ENCODE peak calls at places on chromosomes 6 and 20, in five cellular contexts. W, I, D, V and X are unnamed samples.

GRCh38 chr6:148967546-148967945 is 220.7 kb downstream of the UST start:
- DNase-seq in W (no peak), I (no peak), D (no peak), V (no peak), X (no peak)

GRCh38 chr6:31870385-31870921 is 7.8 kb upstream of the NEU1 start:
- DNase-seq in W (no peak), I (no peak), D (no peak), V (no peak), X (no peak)

GRCh38 chr6:144613859-144614258 is 328.7 kb downstream of the UTRN start:
- DNase-seq in W (no peak), I (no peak), D (no peak), V (no peak), X (no peak)

GRCh38 chr6:87628424-87628823 is 38.5 kb downstream of the ORC3 start:
- DNase-seq in W (no peak), I (no peak), D (no peak), V (no peak), X (no peak)

GRCh38 chr20:21182832-21183563 is 57.1 kb downstream of the KIZ start:
- DNase-seq in W (no peak), I (no peak), D (no peak), V (no peak), X (no peak)

GRCh38 chr6:149940673-149940984 is 1.2 kb upstream of the ULBP2 start:
- DNase-seq in W (no peak), I (no peak), D (no peak), V (no peak), X (no peak)

GRCh38 chr20:24100370-24101011 is 111.9 kb upstream of the GGTLC1 start:
- DNase-seq in W (no peak), I (peak; percentile 61), D (no peak), V (no peak), X (no peak)

GRCh38 chr6:83463886-83464285 is 33.0 kb upstream of the ME1 start:
- DNase-seq in W (no peak), I (no peak), D (no peak), V (no peak), X (no peak)

GRCh38 chr6:167426074-167426473 is 101.2 kb downstream of the TTLL2 start:
- DNase-seq in W (no peak), I (no peak), D (no peak), V (no peak), X (no peak)

GRCh38 chr6:83193747-83194582 is 808 bp downstream of the RWDD2A start:
- DNase-seq in W (peak; percentile 10), I (peak; percentile 63), D (no peak), V (peak; percentile 13), X (peak; percentile 19)

GRCh38 chr20:23419995-23420901 is 1.0 kb downstream of the NAPB start:
- DNase-seq in W (no peak), I (peak; percentile 73), D (no peak), V (peak; percentile 28), X (peak; percentile 41)

GRCh38 chr20:38113401-38114325 is 51.4 kb downstream of the TGM2 start:
- DNase-seq in W (peak; percentile 87), I (peak; percentile 27), D (no peak), V (no peak), X (no peak)

GRCh38 chr20:1338801-1339200 is 9.9 kb upstream of the SDCBP2 start:
- DNase-seq in W (no peak), I (no peak), D (no peak), V (no peak), X (no peak)

GRCh38 chr6:35152067-35152707 is 11.0 kb upstream of the TCP11 start:
- DNase-seq in W (no peak), I (no peak), D (no peak), V (no peak), X (no peak)

GRCh38 chr6:128421788-128422187 is 98.6 kb downstream of the PTPRK start:
- DNase-seq in W (no peak), I (no peak), D (no peak), V (no peak), X (no peak)

GRCh38 chr6:81293896-81294295 is 458.6 kb downstream of the TENT5A start:
- DNase-seq in W (no peak), I (no peak), D (no peak), V (no peak), X (no peak)

GRCh38 chr6:31770860-31771259 is 6.3 kb downstream of the VWA7 start:
- DNase-seq in W (no peak), I (no peak), D (no peak), V (no peak), X (no peak)

GRCh38 chr6:109242029-109242428 is 140.2 kb downstream of the CD164 start:
- DNase-seq in W (no peak), I (no peak), D (no peak), V (no peak), X (no peak)

GRCh38 chr6:167691566-167692312 is 135.0 kb upstream of the AFDN start:
- DNase-seq in W (no peak), I (no peak), D (peak; percentile 3), V (no peak), X (no peak)

GRCh38 chr6:142088858-142089216 is 43.9 kb upstream of the GJE1 start:
- DNase-seq in W (no peak), I (no peak), D (no peak), V (no peak), X (no peak)

GRCh38 chr6:130674604-130675003 is 152.6 kb upstream of the SMLR1 start:
- DNase-seq in W (no peak), I (no peak), D (no peak), V (no peak), X (no peak)

GRCh38 chr6:56863366-56863765 is 91.5 kb upstream of the BEND6 start:
- DNase-seq in W (no peak), I (no peak), D (no peak), V (no peak), X (no peak)

GRCh38 chr6:2531426-2532208 is 219.1 kb downstream of the MYLK4 start:
- DNase-seq in W (no peak), I (no peak), D (no peak), V (no peak), X (no peak)

GRCh38 chr6:23349521-23350147 is 776.4 kb upstream of the NRSN1 start:
- DNase-seq in W (no peak), I (no peak), D (no peak), V (no peak), X (no peak)

GRCh38 chr6:130223508-130223907 is 757 bp upstream of the SAMD3 start:
- DNase-seq in W (no peak), I (peak; percentile 6), D (no peak), V (no peak), X (peak; percentile 22)

GRCh38 chr6:70312165-70312564 is 9.3 kb upstream of the COL9A1 start:
- DNase-seq in W (no peak), I (no peak), D (no peak), V (no peak), X (no peak)

GRCh38 chr6:53956068-53956711 is 155.1 kb upstream of the MLIP start:
- DNase-seq in W (no peak), I (peak; percentile 62), D (peak; percentile 72), V (peak; percentile 59), X (no peak)

GRCh38 chr20:63738687-63739128 is 868 bp upstream of the SLC2A4RG start:
- DNase-seq in W (peak; percentile 50), I (peak; percentile 82), D (peak; percentile 82), V (peak; percentile 54), X (no peak)

GRCh38 chr6:446418-447366 is 55.1 kb downstream of the IRF4 start:
- DNase-seq in W (no peak), I (no peak), D (no peak), V (no peak), X (no peak)

GRCh38 chr6:156741287-156742073 is 35.7 kb upstream of the ARID1B start:
- DNase-seq in W (no peak), I (no peak), D (no peak), V (no peak), X (no peak)

GRCh38 chr6:169665289-169665688 is 36.5 kb downstream of the WDR27 start:
- DNase-seq in W (no peak), I (no peak), D (no peak), V (no peak), X (no peak)

GRCh38 chr6:142735182-142735581 is 209.8 kb downstream of the HIVEP2 start:
- DNase-seq in W (no peak), I (no peak), D (no peak), V (no peak), X (no peak)

GRCh38 chr6:79117752-79118151 is 39.7 kb upstream of the PHIP start:
- DNase-seq in W (no peak), I (no peak), D (no peak), V (no peak), X (no peak)

GRCh38 chr6:152273002-152273401 is 364.2 kb downstream of the SYNE1 start:
- DNase-seq in W (peak; percentile 24), I (no peak), D (no peak), V (no peak), X (no peak)

GRCh38 chr20:42986143-42986773 is 203.4 kb downstream of the PTPRT start:
- DNase-seq in W (no peak), I (no peak), D (no peak), V (no peak), X (no peak)

GRCh38 chr6:108872001-108872974 is 24.1 kb downstream of the ARMC2 start:
- DNase-seq in W (no peak), I (peak; percentile 19), D (no peak), V (no peak), X (no peak)

DNA sequence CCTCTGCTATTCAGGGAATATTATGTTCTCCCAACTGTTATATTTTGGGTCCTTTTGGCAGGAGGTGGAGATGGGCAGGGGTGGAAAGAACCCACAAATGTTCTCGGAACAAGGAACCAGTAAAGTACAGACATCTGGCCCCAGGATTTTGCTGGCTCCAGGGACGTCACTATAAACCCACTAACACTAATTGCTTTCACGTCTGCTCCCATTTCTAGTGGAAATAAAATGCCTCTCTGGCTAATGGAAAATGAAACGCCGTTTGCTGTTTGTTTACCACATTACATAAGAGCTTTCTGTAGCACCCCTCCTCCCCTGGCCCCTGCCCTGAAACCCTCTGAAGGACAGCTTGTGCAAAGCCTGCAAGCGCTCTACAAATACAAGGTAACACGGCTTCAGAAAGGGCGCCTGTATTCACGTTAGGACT is 77.7 kb upstream of the TBC1D7 start:
- DNase-seq in W (peak; percentile 20), I (peak; percentile 60), D (no peak), V (no peak), X (no peak)
- TF ChIP-seq POLR2A in W (no peak), I (no peak), D (no peak), V (no peak), X (no peak)

GRCh38 chr6:154732538-154732823 is 735 bp upstream of the SCAF8 start:
- DNase-seq in W (no peak), I (no peak), D (no peak), V (no peak), X (no peak)
- TF ChIP-seq POLR2A in W (no peak), I (no peak), D (no peak), V (no peak), X (no peak)

GRCh38 chr6:89826029-89826528 is 3.6 kb upstream of the CASP8AP2 start:
- DNase-seq in W (no peak), I (no peak), D (no peak), V (no peak), X (no peak)

GRCh38 chr6:89830385-89830809 is 717 bp downstream of the CASP8AP2 start:
- DNase-seq in W (no peak), I (no peak), D (no peak), V (no peak), X (no peak)

GRCh38 chr6:89829591-89830384 is at the start of gene CASP8AP2:
- DNase-seq in W (peak; percentile 93), I (peak; percentile 98), D (peak; percentile 95), V (peak; percentile 96), X (peak; percentile 84)

GRCh38 chr6:89828988-89829590 is 591 bp upstream of the CASP8AP2 start:
- DNase-seq in W (no peak), I (no peak), D (no peak), V (no peak), X (no peak)
- TF ChIP-seq POLR2A in W (no peak), I (peak; percentile 38), D (no peak), V (no peak), X (no peak)

GRCh38 chr6:42104095-42104806 is 38.2 kb downstream of the C6orf132 start:
- DNase-seq in W (peak; percentile 39), I (peak; percentile 46), D (no peak), V (no peak), X (peak; percentile 89)
- TF ChIP-seq POLR2A in W (no peak), I (no peak), D (no peak), V (no peak), X (no peak)